ENCODE peak calls at places on chromosomes 3 and 15, in nine cellular contexts. W is GM12878, F is thyroid gland, U is IMR-90, R is body of pancreas, A is HepG2, K is transverse colon, D is lower leg skin, T is erythroblast. O is an unnamed sample.

GRCh38 chr15:63350178-63350621 is 31.4 kb downstream of the CA12 start:
- DNase-seq in K (no peak), W (no peak), R (peak), T (no peak), A (no peak), U (no peak), D (peak), F (no peak), O (no peak)

GRCh38 chr15:72184165-72184811 is 13.3 kb downstream of the GRAMD2A start:
- DNase-seq in F (peak), W (no peak), K (peak), D (no peak), U (no peak), T (no peak), A (peak), R (peak), O (no peak)

GRCh38 chr15:65287515-65287845 is 797 bp upstream of the PARP16 start:
- DNase-seq in U (peak), R (no peak), D (no peak), W (no peak), K (no peak), T (peak), F (no peak), A (no peak), O (no peak)

GRCh38 chr15:78879517-78880241 is 7.0 kb downstream of the MORF4L1 start:
- DNase-seq in R (no peak), F (no peak), W (no peak), K (no peak), A (no peak), U (peak), T (peak), D (no peak), O (no peak)

GRCh38 chr3:65033577-65033976 is 345.8 kb upstream of the ADAMTS9 start:
- DNase-seq in T (no peak), D (no peak), F (no peak), A (no peak), K (no peak), R (no peak), U (no peak), W (no peak), O (no peak)

GRCh38 chr3:49899815-49900214 is 3.9 kb downstream of the MST1R start:
- DNase-seq in R (no peak), A (no peak), T (peak), F (no peak), U (no peak), K (no peak), D (no peak), W (no peak), O (no peak)

GRCh38 chr3:46845397-46845859 is 17.8 kb downstream of the MYL3 start:
- DNase-seq in T (no peak), W (no peak), R (peak), A (no peak), F (peak), D (peak), U (peak), K (peak), O (peak)

GRCh38 chr3:118636841-118637240 is 397.8 kb downstream of the IGSF11 start:
- DNase-seq in K (no peak), T (no peak), R (no peak), D (no peak), W (no peak), U (no peak), A (peak), F (no peak), O (no peak)

GRCh38 chr3:133568294-133569014 is 5.0 kb upstream of the CDV3 start:
- DNase-seq in A (peak), W (no peak), K (no peak), U (peak), D (no peak), F (no peak), R (no peak), T (no peak), O (peak)

GRCh38 chr3:128050597-128050996 is 1.6 kb upstream of the SEC61A1 start:
- DNase-seq in D (no peak), W (no peak), K (peak), A (no peak), T (peak), U (peak), F (no peak), R (peak), O (no peak)

GRCh38 chr3:128053614-128054013 is 1.4 kb downstream of the SEC61A1 start:
- DNase-seq in D (no peak), U (no peak), W (no peak), K (no peak), R (no peak), T (no peak), F (no peak), A (peak), O (no peak)

GRCh38 chr3:128051459-128051836 is 789 bp upstream of the SEC61A1 start:
- DNase-seq in T (peak), A (no peak), U (no peak), W (no peak), R (no peak), D (no peak), F (no peak), K (no peak), O (no peak)

GRCh38 chr3:128052831-128053419 is 688 bp downstream of the SEC61A1 start:
- DNase-seq in D (no peak), R (no peak), U (no peak), K (no peak), F (no peak), A (peak), W (no peak), T (peak), O (no peak)

DNA sequence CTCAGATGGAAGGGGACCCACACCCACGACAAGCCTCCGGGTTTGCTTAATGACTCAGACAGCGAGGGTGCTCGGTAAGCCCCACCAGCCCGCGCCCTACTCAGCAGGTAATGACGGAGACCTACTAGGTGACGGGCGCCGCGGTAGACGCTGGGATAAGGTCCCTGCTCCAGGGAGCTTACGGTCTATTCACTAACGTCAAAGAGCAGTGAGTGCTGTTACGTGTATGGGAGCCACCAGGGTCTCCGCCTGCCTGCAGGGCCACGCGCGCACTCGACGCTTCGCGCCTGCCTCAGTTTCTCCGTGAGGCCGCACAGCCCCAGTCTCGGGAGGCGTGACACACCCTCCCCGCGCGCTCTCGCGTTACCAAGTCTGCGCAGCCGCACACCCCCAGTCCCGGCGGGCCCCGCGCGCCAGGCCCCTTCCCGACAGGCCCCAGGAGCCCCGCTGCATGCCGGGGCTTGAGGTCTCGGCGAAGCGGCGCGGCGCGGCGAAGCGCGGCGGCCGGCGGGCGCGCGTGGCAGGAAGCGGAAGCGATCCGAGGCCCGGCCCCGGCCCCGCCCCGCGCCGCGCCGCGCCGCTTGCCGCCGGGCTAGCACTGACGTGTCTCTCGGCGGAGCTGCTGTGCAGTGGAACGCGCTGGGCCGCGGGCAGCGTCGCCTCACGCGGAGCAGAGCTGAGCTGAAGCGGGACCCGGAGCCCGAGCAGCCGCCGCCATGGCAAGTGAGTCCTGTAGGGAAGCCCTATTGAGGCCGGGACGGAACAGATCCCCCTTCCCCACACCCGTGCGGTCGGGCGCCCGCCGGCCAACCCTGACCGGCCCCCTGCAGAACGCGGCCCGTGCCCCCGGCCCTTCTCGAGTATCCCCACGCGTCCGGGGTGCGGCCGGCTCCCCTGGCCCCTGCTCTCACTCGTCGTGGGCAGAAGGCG is at the start of gene SEC61A1:
- DNase-seq in F (peak), K (peak), D (peak), T (peak), U (peak), W (peak), R (peak), A (peak), O (peak)
- TF ChIP-seq POLR2A in F (peak), K (peak), D (peak), T (peak), U (peak), W (peak), R (peak), A (peak), O (peak)

GRCh38 chr3:57556459-57557087 is 499 bp downstream of the PDE12 start:
- DNase-seq in F (no peak), W (no peak), U (no peak), R (peak), T (peak), D (no peak), K (peak), A (no peak), O (peak)

GRCh38 chr3:57555316-57555715 is 758 bp upstream of the PDE12 start:
- DNase-seq in K (no peak), T (peak), D (no peak), U (no peak), A (peak), R (no peak), W (no peak), F (no peak), O (no peak)

GRCh38 chr3:57559526-57559925 is 3.5 kb downstream of the PDE12 start:
- DNase-seq in R (no peak), T (no peak), F (no peak), K (no peak), W (no peak), D (no peak), U (peak), A (no peak), O (no peak)

GRCh38 chr3:57555738-57556458 is at the start of gene PDE12:
- DNase-seq in K (peak), R (peak), U (peak), A (peak), T (peak), D (peak), F (peak), W (peak), O (peak)

DNA sequence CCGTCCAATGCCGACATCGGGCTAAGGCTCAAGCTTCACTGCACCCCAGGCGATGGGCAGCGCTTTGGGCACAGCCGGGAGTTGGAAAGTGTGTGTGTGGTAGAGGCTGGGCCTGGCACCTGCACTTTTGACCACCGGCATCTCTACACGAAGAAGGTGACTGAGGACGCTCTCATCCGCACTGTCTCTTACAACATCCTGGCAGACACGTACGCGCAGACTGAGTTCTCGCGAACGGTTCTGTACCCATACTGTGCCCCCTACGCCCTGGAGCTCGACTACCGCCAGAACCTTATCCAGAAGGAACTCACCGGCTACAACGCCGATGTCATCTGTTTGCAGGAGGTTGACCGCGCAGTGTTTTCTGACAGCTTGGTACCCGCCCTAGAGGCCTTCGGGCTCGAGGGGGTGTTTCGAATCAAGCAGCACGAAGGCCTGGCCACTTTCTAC is 1.0 kb downstream of the PDE12 start:
- DNase-seq in K (peak), D (no peak), F (no peak), U (peak), W (no peak), T (peak), R (peak), A (peak), O (no peak)
- TF ChIP-seq POLR2A in K (peak), D (no peak), F (no peak), U (peak), W (peak), T (no peak), R (peak), A (peak), O (no peak)

DNA sequence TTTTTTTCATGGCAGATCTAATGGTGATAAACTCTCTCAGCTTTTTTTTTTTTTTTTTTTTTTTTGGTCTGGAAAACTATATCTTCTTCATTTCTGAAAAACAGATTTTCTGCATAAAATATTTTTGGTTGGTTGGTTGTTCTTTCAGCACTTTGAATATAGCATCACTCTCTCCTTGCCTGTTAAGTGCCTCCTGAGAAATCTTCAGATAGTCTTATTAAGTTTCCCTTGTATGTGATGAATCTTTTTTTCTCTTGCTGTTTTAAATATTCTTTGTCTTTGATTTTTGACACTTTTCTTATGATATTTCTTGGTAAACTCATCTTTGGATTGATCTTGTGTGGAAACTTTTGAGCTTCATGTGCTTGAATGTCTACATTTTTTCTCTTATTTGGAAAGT is 44.2 kb upstream of the OSTN start:
- DNase-seq in A (no peak), F (no peak), T (no peak), K (no peak), R (no peak), U (no peak), W (no peak), D (no peak), O (no peak)
- TF ChIP-seq POLR2A in A (no peak), F (no peak), T (no peak), K (no peak), R (no peak), U (no peak), W (no peak), D (no peak), O (no peak)

GRCh38 chr15:75639709-75640482 is at the start of gene IMP3:
- DNase-seq in R (peak), T (peak), A (peak), W (peak), K (peak), D (peak), F (peak), U (peak), O (no peak)
- TF ChIP-seq POLR2A in R (peak), T (peak), A (peak), W (peak), K (peak), D (peak), F (peak), U (peak), O (peak)

DNA sequence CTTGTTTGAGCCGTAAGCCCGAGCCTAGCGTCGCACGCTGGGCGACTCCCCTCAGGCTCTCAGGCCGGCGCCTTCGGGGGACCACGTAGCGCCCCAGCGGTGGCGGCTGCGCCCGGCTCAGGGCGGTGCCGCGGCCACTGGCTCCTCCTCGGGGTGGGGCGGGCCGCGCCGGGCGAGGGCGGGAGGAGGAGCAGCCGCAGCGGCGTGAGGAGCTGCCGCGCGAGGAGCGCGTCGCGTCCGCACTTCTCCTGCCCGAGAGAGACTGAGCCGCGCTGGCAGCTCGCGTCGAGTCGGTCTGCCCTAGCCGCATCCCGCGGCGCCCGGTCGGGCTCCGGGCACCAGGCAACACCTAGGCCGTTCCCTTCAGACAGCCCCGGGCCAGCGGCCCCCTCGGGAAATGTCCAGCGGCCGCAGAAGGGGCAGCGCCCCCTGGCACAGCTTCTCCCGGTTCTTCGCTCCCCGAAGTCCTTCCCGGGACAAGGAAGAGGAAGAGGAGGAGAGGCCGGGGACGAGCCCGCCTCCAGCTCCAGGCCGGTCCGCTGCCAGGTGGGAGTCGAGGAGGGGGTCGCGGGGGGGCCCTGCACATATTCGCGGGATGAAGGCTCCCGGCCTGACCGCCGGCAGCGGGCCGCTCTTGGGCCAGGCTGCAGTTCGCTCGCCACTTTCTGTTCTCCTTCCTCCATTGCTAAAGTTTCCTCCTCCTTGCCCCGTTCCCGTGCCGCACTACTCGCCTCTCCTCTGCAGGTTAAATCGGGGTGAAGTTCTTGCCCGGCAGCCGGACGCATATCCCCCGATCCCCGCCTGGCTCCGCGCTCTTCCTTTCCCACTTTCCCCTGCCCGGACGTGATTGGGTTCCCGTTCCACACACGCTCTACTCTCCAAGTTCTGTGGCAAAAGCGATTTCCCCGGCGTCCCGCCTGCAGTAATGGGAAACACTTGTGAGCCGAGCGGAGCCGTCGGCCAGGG is at the start of gene CRYBG3:
- DNase-seq in F (peak), K (peak), W (peak), R (peak), U (peak), D (peak), T (peak), A (peak), O (peak)
- TF ChIP-seq POLR2A in F (peak), K (peak), W (peak), R (peak), U (peak), D (no peak), T (no peak), A (peak), O (peak)

GRCh38 chr3:57031622-57032541 is 28.6 kb upstream of the SPATA12 start:
- DNase-seq in D (no peak), W (no peak), R (no peak), T (no peak), U (no peak), A (no peak), K (no peak), F (no peak), O (no peak)
- TF ChIP-seq POLR2A in D (no peak), W (no peak), R (no peak), T (no peak), U (no peak), A (no peak), K (no peak), F (no peak), O (no peak)

GRCh38 chr3:9915252-9916141 is 1.4 kb upstream of the IL17RC start:
- DNase-seq in F (peak), K (peak), T (peak), D (no peak), A (peak), R (peak), W (no peak), U (peak), O (no peak)
- TF ChIP-seq POLR2A in F (peak), K (peak), T (peak), D (no peak), A (no peak), R (peak), W (no peak), U (no peak), O (peak)

O was measured in H54.